ENCODE peak calls at places on chromosomes 13 and 19, in four cellular contexts. H is A549, K is HepG2, B is K562. O is an unnamed sample.

GRCh38 chr13:110150384-110151091 is 156.4 kb downstream of the COL4A1 start:
- DNase-seq in H (no peak), B (no peak), K (no peak), O (peak; percentile 62)

GRCh38 chr13:94054159-94054558 is 425.3 kb downstream of the DCT start:
- DNase-seq in B (no peak), K (no peak), H (no peak), O (no peak)

GRCh38 chr13:46866150-46866549 is 30.7 kb downstream of the HTR2A start:
- DNase-seq in K (peak; percentile 4), B (no peak), H (peak; percentile 1), O (peak; percentile 63)

GRCh38 chr13:106612688-106613087 is 44.8 kb upstream of the ARGLU1 start:
- DNase-seq in H (no peak), K (no peak), B (no peak), O (peak; percentile 59)

GRCh38 chr19:51710163-51710562 is 13.6 kb downstream of the HAS1 start:
- DNase-seq in B (no peak), H (no peak), K (no peak), O (peak; percentile 36)

GRCh38 chr13:70544706-70545105 is 436.5 kb upstream of the KLHL1 start:
- DNase-seq in B (no peak), H (no peak), K (no peak), O (no peak)

GRCh38 chr19:18795540-18795939 is 4.4 kb upstream of the COMP start:
- DNase-seq in B (no peak), K (no peak), H (no peak), O (no peak)

GRCh38 chr19:46076951-46077814 is 36.4 kb upstream of the IGFL4 start:
- DNase-seq in H (peak; percentile 90), B (peak; percentile 87), K (peak; percentile 87), O (peak; percentile 79)

GRCh38 chr13:90420683-90421082 is 926.8 kb upstream of the MIR17HG start:
- DNase-seq in B (no peak), K (no peak), H (no peak), O (peak; percentile 13)

GRCh38 chr13:25608181-25608580 is 236.4 kb downstream of the ATP8A2 start:
- DNase-seq in H (no peak), B (no peak), K (no peak), O (no peak)

GRCh38 chr19:8069116-8069973 is 16.8 kb downstream of the CCL25 start:
- DNase-seq in K (no peak), B (peak; percentile 71), H (peak; percentile 45), O (no peak)

GRCh38 chr19:18456974-18457373 is 19.0 kb upstream of the ISYNA1 start:
- DNase-seq in H (no peak), K (no peak), B (no peak), O (no peak)

GRCh38 chr13:51041126-51041525 is 69.9 kb downstream of the C13orf42 start:
- DNase-seq in B (no peak), K (no peak), H (no peak), O (no peak)

GRCh38 chr13:41053384-41053826 is 7.9 kb upstream of the WBP4 start:
- DNase-seq in H (peak; percentile 20), K (no peak), B (peak; percentile 14), O (peak; percentile 49)

GRCh38 chr19:5534787-5535586 is 32.8 kb downstream of the TINCR start:
- DNase-seq in K (no peak), B (peak; percentile 56), H (peak; percentile 59), O (peak; percentile 12)

GRCh38 chr13:40388617-40389016 is 277.8 kb downstream of the FOXO1 start:
- DNase-seq in K (no peak), H (no peak), B (no peak), O (peak; percentile 3)

GRCh38 chr19:3549816-3550215 is 7.6 kb downstream of the MFSD12 start:
- DNase-seq in B (no peak), H (no peak), K (no peak), O (no peak)

GRCh38 chr19:18194554-18195238 is 1.7 kb downstream of the MPV17L2 start:
- DNase-seq in B (peak; percentile 70), H (no peak), K (no peak), O (peak; percentile 34)

GRCh38 chr19:40798997-40799557 is at the start of gene EGLN2:
- DNase-seq in K (no peak), H (no peak), B (peak; percentile 68), O (no peak)

GRCh38 chr19:53621885-53622710 is 9.7 kb upstream of the DPRX start:
- DNase-seq in B (no peak), K (peak; percentile 56), H (peak; percentile 66), O (no peak)

GRCh38 chr13:28128926-28129325 is 9.4 kb upstream of the PAN3 start:
- DNase-seq in B (no peak), K (no peak), H (no peak), O (no peak)

GRCh38 chr13:50275392-50276063 is 260.3 kb downstream of the KCNRG start:
- DNase-seq in H (no peak), B (no peak), K (peak; percentile 54), O (no peak)

GRCh38 chr13:70253834-70254233 is 145.6 kb upstream of the KLHL1 start:
- DNase-seq in B (no peak), K (peak; percentile 9), H (no peak), O (no peak)

GRCh38 chr13:94764576-94765321 is 52.4 kb upstream of the SOX21 start:
- DNase-seq in H (no peak), B (no peak), K (no peak), O (no peak)

GRCh38 chr13:26679945-26680516 is 80.6 kb downstream of the GPR12 start:
- DNase-seq in K (no peak), B (peak; percentile 2), H (no peak), O (peak; percentile 54)

GRCh38 chr13:36447501-36447900 is 15.2 kb downstream of the CCNA1 start:
- DNase-seq in K (no peak), H (no peak), B (no peak), O (no peak)

GRCh38 chr13:32471187-32471922 is 43.4 kb upstream of the N4BP2L1 start:
- DNase-seq in B (peak; percentile 86), K (no peak), H (no peak), O (peak; percentile 67)

GRCh38 chr19:55463583-55464031 is 944 bp downstream of the C19orf85 start:
- DNase-seq in H (no peak), B (no peak), K (no peak), O (no peak)

GRCh38 chr19:15836595-15837398 is 21.3 kb upstream of the OR10H1 start:
- DNase-seq in B (peak; percentile 98), K (peak; percentile 94), H (peak; percentile 95), O (peak; percentile 88)

GRCh38 chr13:109818136-109818535 is 31.8 kb upstream of the IRS2 start:
- DNase-seq in K (no peak), H (no peak), B (no peak), O (no peak)

GRCh38 chr19:38118176-38118575 is 105.8 kb downstream of the DPF1 start:
- DNase-seq in B (no peak), H (no peak), K (no peak), O (no peak)

GRCh38 chr19:38120471-38121030 is 103.5 kb downstream of the DPF1 start:
- DNase-seq in B (no peak), K (no peak), H (no peak), O (no peak)

GRCh38 chr19:38125238-38125637 is 98.8 kb downstream of the DPF1 start:
- DNase-seq in B (no peak), H (no peak), K (no peak), O (no peak)

GRCh38 chr19:38122402-38123093 is 101.5 kb downstream of the DPF1 start:
- DNase-seq in H (no peak), K (no peak), B (peak; percentile 95), O (no peak)
- TF ChIP-seq MAZ in H (no peak), K (no peak), B (peak; percentile 68), O (no peak)

DNA sequence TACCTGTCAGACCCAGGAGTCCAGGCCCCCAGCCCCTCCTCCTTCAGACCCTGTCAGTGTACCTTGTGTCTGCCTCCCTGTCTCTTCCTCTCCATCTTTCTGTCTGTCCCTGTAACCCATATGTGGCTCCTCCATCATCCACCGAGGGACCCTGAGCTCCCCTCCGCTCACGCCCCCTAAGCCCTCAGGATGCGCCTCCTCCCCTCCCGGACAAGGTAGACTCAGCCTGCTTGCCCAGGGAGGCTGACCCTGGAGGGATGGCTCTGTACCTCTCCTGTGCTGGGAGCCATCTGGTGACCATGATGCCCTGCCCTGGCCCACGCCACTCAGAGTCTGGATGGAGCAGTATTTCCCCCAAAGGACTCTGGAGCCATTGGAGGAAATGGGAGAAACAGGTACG is 1.0 kb upstream of the CAPN12 start:
- DNase-seq in B (no peak), K (no peak), H (no peak), O (no peak)
- TF ChIP-seq MAZ in B (no peak), K (no peak), H (no peak), O (no peak)

DNA sequence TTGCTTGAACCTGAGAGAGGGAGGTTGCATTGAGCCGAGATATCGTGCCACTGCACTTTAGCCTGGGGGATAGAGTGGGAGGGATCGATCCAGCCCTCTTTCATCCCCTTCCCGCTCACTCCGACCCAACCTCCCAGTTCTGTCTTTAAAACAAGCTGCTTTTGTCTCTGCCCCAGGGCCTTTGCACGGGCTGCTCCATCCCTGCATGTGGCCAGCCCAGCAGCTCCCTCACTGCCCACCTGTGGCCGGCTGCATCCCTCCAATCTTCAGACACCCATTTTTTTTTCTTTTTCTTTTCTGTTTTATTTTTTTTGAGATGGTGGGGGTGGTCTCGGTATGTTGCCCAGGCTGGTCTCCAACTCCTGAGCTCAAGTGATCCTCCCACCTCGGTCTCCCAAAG is 31.6 kb downstream of the EFNA2 start:
- DNase-seq in K (no peak), H (no peak), B (no peak), O (no peak)
- TF ChIP-seq MAZ in K (no peak), H (no peak), B (no peak), O (no peak)

DNA sequence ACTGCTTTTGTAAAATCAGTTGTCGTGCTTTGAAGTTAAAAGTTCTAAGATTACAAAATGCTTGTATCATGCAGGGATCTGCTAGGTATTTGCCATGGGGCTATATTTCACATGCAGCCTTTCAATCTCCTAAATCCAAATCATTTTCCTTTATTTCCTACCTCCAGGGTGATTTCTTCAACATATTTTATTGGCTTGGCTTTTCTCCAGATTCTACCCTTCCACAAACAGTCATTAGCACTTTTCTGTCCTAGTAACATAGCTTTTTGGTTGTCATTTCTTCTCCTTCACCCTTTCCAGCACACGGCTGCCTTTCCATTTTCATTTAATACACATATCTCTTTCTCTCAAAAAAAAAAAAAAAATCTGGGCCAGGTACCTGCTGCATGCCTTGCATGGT is 274.6 kb downstream of the DNAJC15 start:
- DNase-seq in B (no peak), H (no peak), K (no peak), O (no peak)
- TF ChIP-seq MAZ in B (no peak), H (no peak), K (no peak), O (no peak)

O was measured in IMR-90.